ENCODE peak calls at places on chromosomes 1 and 21, in six cellular contexts. One of them, this sample, is unnamed. For H3K4me1, the result is how much of the 10 kb centered on the place peaks cover.

GRCh38 chr1:151729966-151730291 is 8.6 kb downstream of the RIIAD1 start:
- DNase-seq in left ventricle myocardium inferior: no peak
- DNase-seq in upper lobe of right lung: no peak
- DNase-seq in uterus: no peak
- DNase-seq in effector memory CD4-positive, alpha-beta T cell: no peak
- DNase-seq in pancreas: no peak
- DNase-seq in this sample: no peak

GRCh38 chr1:96538883-96539282 is 182.7 kb upstream of the PTBP2 start:
- DNase-seq in uterus: peak
- DNase-seq in left ventricle myocardium inferior: no peak
- DNase-seq in effector memory CD4-positive, alpha-beta T cell: no peak
- DNase-seq in pancreas: no peak
- DNase-seq in upper lobe of right lung: no peak
- DNase-seq in this sample: no peak

GRCh38 chr1:196105901-196106300 is 502.3 kb downstream of the KCNT2 start:
- DNase-seq in left ventricle myocardium inferior: no peak
- DNase-seq in uterus: no peak
- DNase-seq in upper lobe of right lung: no peak
- DNase-seq in effector memory CD4-positive, alpha-beta T cell: no peak
- DNase-seq in pancreas: no peak
- DNase-seq in this sample: no peak

GRCh38 chr1:57443004-57443403 is 19.1 kb upstream of the DAB1 start:
- DNase-seq in upper lobe of right lung: no peak
- DNase-seq in effector memory CD4-positive, alpha-beta T cell: no peak
- DNase-seq in pancreas: no peak
- DNase-seq in left ventricle myocardium inferior: no peak
- DNase-seq in uterus: no peak
- DNase-seq in this sample: no peak

GRCh38 chr1:114741963-114742746 is 15.6 kb downstream of the CSDE1 start:
- DNase-seq in uterus: no peak
- DNase-seq in left ventricle myocardium inferior: no peak
- DNase-seq in upper lobe of right lung: no peak
- DNase-seq in effector memory CD4-positive, alpha-beta T cell: no peak
- DNase-seq in pancreas: no peak
- DNase-seq in this sample: no peak

GRCh38 chr1:60959701-60960100 is 122.7 kb upstream of the NFIA start:
- DNase-seq in pancreas: no peak
- DNase-seq in effector memory CD4-positive, alpha-beta T cell: no peak
- DNase-seq in left ventricle myocardium inferior: no peak
- DNase-seq in upper lobe of right lung: no peak
- DNase-seq in uterus: no peak
- DNase-seq in this sample: no peak

GRCh38 chr1:119047040-119047438 is 58.9 kb upstream of the TBX15 start:
- DNase-seq in left ventricle myocardium inferior: no peak
- DNase-seq in pancreas: no peak
- DNase-seq in uterus: no peak
- DNase-seq in upper lobe of right lung: no peak
- DNase-seq in effector memory CD4-positive, alpha-beta T cell: no peak
- DNase-seq in this sample: no peak

GRCh38 chr21:26085882-26086281 is 84.7 kb downstream of the APP start:
- DNase-seq in upper lobe of right lung: no peak
- DNase-seq in uterus: no peak
- DNase-seq in effector memory CD4-positive, alpha-beta T cell: no peak
- DNase-seq in pancreas: no peak
- DNase-seq in left ventricle myocardium inferior: no peak
- DNase-seq in this sample: no peak

GRCh38 chr1:20787775-20788488 is 825 bp upstream of the HP1BP3 start:
- DNase-seq in upper lobe of right lung: no peak
- DNase-seq in effector memory CD4-positive, alpha-beta T cell: no peak
- DNase-seq in left ventricle myocardium inferior: no peak
- DNase-seq in pancreas: peak
- DNase-seq in uterus: peak
- DNase-seq in this sample: no peak

GRCh38 chr1:112956503-112957132 is 622 bp upstream of the SLC16A1 start:
- DNase-seq in pancreas: no peak
- DNase-seq in upper lobe of right lung: no peak
- DNase-seq in effector memory CD4-positive, alpha-beta T cell: peak
- DNase-seq in left ventricle myocardium inferior: no peak
- DNase-seq in uterus: no peak
- DNase-seq in this sample: no peak

GRCh38 chr1:117389779-117390178 is 22.5 kb downstream of the MAN1A2 start:
- DNase-seq in pancreas: no peak
- DNase-seq in left ventricle myocardium inferior: no peak
- DNase-seq in uterus: no peak
- DNase-seq in effector memory CD4-positive, alpha-beta T cell: no peak
- DNase-seq in upper lobe of right lung: no peak
- DNase-seq in this sample: no peak

GRCh38 chr1:227891955-227892871 is 55.5 kb downstream of the WNT9A start:
- DNase-seq in left ventricle myocardium inferior: no peak
- DNase-seq in pancreas: no peak
- DNase-seq in uterus: no peak
- DNase-seq in upper lobe of right lung: peak
- DNase-seq in effector memory CD4-positive, alpha-beta T cell: no peak
- DNase-seq in this sample: peak

GRCh38 chr1:30133414-30134055 is 589.9 kb downstream of the MATN1 start:
- DNase-seq in upper lobe of right lung: no peak
- DNase-seq in pancreas: no peak
- DNase-seq in effector memory CD4-positive, alpha-beta T cell: no peak
- DNase-seq in uterus: no peak
- DNase-seq in left ventricle myocardium inferior: no peak
- DNase-seq in this sample: no peak

GRCh38 chr1:84122780-84123382 is 21.2 kb upstream of the PRKACB start:
- DNase-seq in left ventricle myocardium inferior: no peak
- DNase-seq in effector memory CD4-positive, alpha-beta T cell: no peak
- DNase-seq in pancreas: peak
- DNase-seq in upper lobe of right lung: no peak
- DNase-seq in uterus: peak
- DNase-seq in this sample: no peak

GRCh38 chr1:2441746-2442145 is 29.4 kb upstream of the PEX10 start:
- DNase-seq in uterus: no peak
- DNase-seq in pancreas: no peak
- DNase-seq in upper lobe of right lung: no peak
- DNase-seq in effector memory CD4-positive, alpha-beta T cell: no peak
- DNase-seq in left ventricle myocardium inferior: no peak
- DNase-seq in this sample: no peak

GRCh38 chr1:203045336-203045735 is 19.0 kb downstream of the PPFIA4 start:
- DNase-seq in upper lobe of right lung: no peak
- DNase-seq in left ventricle myocardium inferior: no peak
- DNase-seq in effector memory CD4-positive, alpha-beta T cell: no peak
- DNase-seq in uterus: no peak
- DNase-seq in pancreas: no peak
- DNase-seq in this sample: no peak

GRCh38 chr21:45377325-45377709 is 27.6 kb upstream of the COL18A1 start:
- DNase-seq in pancreas: no peak
- DNase-seq in left ventricle myocardium inferior: no peak
- DNase-seq in upper lobe of right lung: no peak
- DNase-seq in uterus: no peak
- DNase-seq in effector memory CD4-positive, alpha-beta T cell: no peak
- DNase-seq in this sample: no peak

GRCh38 chr1:23931481-23931880 is 18.3 kb upstream of the CNR2 start:
- DNase-seq in left ventricle myocardium inferior: no peak
- DNase-seq in pancreas: no peak
- DNase-seq in upper lobe of right lung: no peak
- DNase-seq in uterus: no peak
- DNase-seq in effector memory CD4-positive, alpha-beta T cell: no peak
- DNase-seq in this sample: no peak
- H3K4me1 ChIP-seq in left ventricle myocardium inferior: under half
- H3K4me1 ChIP-seq in pancreas: under half
- H3K4me1 ChIP-seq in upper lobe of right lung: under half
- H3K4me1 ChIP-seq in uterus: under half
- H3K4me1 ChIP-seq in effector memory CD4-positive, alpha-beta T cell: under half
- H3K4me1 ChIP-seq in this sample: under half

DNA sequence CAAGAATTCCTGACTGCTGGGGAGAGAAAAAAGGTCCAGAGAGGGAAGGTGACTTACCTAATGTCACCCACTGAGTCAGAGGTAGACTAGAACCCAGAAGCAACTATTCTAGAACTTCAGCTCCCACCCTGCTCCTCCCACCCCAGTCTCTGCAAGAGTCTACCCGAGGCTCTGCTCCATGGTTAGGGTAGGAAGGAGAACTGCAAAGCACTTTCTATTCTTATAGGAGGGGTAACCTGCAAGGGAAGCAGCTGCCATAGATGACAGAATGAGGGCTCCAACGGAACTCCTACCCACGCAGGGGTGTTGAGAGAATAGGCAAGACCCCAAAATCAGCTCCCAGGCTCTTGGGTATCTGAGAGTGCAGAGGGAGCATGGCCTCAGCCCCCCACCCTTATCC is 4.3 kb downstream of the SLC9A1 start:
- DNase-seq in pancreas: no peak
- DNase-seq in uterus: no peak
- DNase-seq in effector memory CD4-positive, alpha-beta T cell: no peak
- DNase-seq in upper lobe of right lung: no peak
- DNase-seq in left ventricle myocardium inferior: no peak
- DNase-seq in this sample: no peak
- H3K4me1 ChIP-seq in pancreas: under half
- H3K4me1 ChIP-seq in uterus: under half
- H3K4me1 ChIP-seq in effector memory CD4-positive, alpha-beta T cell: under half
- H3K4me1 ChIP-seq in upper lobe of right lung: half or more
- H3K4me1 ChIP-seq in left ventricle myocardium inferior: half or more
- H3K4me1 ChIP-seq in this sample: under half

GRCh38 chr1:9440763-9441194 is 98.5 kb upstream of the SLC25A33 start:
- DNase-seq in uterus: no peak
- DNase-seq in effector memory CD4-positive, alpha-beta T cell: no peak
- DNase-seq in upper lobe of right lung: no peak
- DNase-seq in pancreas: peak
- DNase-seq in left ventricle myocardium inferior: peak
- DNase-seq in this sample: no peak
- H3K4me1 ChIP-seq in uterus: under half
- H3K4me1 ChIP-seq in effector memory CD4-positive, alpha-beta T cell: under half
- H3K4me1 ChIP-seq in upper lobe of right lung: under half
- H3K4me1 ChIP-seq in pancreas: half or more
- H3K4me1 ChIP-seq in left ventricle myocardium inferior: half or more
- H3K4me1 ChIP-seq in this sample: under half

GRCh38 chr1:161191971-161192370 is 6.9 kb downstream of the ADAMTS4 start:
- DNase-seq in pancreas: no peak
- DNase-seq in left ventricle myocardium inferior: no peak
- DNase-seq in upper lobe of right lung: no peak
- DNase-seq in uterus: no peak
- DNase-seq in effector memory CD4-positive, alpha-beta T cell: no peak
- DNase-seq in this sample: no peak
- H3K4me1 ChIP-seq in pancreas: under half
- H3K4me1 ChIP-seq in left ventricle myocardium inferior: half or more
- H3K4me1 ChIP-seq in upper lobe of right lung: under half
- H3K4me1 ChIP-seq in uterus: under half
- H3K4me1 ChIP-seq in effector memory CD4-positive, alpha-beta T cell: under half
- H3K4me1 ChIP-seq in this sample: under half

GRCh38 chr1:32448773-32449456 is 16.0 kb upstream of the ZBTB8B start:
- DNase-seq in uterus: no peak
- DNase-seq in pancreas: no peak
- DNase-seq in effector memory CD4-positive, alpha-beta T cell: no peak
- DNase-seq in upper lobe of right lung: no peak
- DNase-seq in left ventricle myocardium inferior: no peak
- DNase-seq in this sample: no peak
- H3K4me1 ChIP-seq in uterus: under half
- H3K4me1 ChIP-seq in pancreas: under half
- H3K4me1 ChIP-seq in effector memory CD4-positive, alpha-beta T cell: under half
- H3K4me1 ChIP-seq in upper lobe of right lung: under half
- H3K4me1 ChIP-seq in left ventricle myocardium inferior: under half
- H3K4me1 ChIP-seq in this sample: under half

GRCh38 chr21:35048183-35048601 is 910 bp downstream of the RUNX1 start:
- DNase-seq in upper lobe of right lung: peak
- DNase-seq in uterus: no peak
- DNase-seq in effector memory CD4-positive, alpha-beta T cell: no peak
- DNase-seq in pancreas: no peak
- DNase-seq in left ventricle myocardium inferior: no peak
- DNase-seq in this sample: no peak
- H3K4me1 ChIP-seq in upper lobe of right lung: under half
- H3K4me1 ChIP-seq in uterus: under half
- H3K4me1 ChIP-seq in effector memory CD4-positive, alpha-beta T cell: half or more
- H3K4me1 ChIP-seq in pancreas: under half
- H3K4me1 ChIP-seq in left ventricle myocardium inferior: under half
- H3K4me1 ChIP-seq in this sample: under half